ENCODE peak calls at places on chromosomes 5 and 9, in four cellular contexts. B, D, M and F are unnamed samples.

GRCh38 chr5:19125956-19126713 is 861.9 kb downstream of the CDH18 start:
- DNase-seq in D (no peak), B (no peak), M (no peak), F (no peak)

GRCh38 chr9:16954032-16954431 is 83.6 kb upstream of the BNC2 start:
- DNase-seq in B (no peak), M (no peak), D (no peak), F (no peak)

GRCh38 chr5:144236479-144236878 is 65.8 kb downstream of the KCTD16 start:
- DNase-seq in D (no peak), M (no peak), B (no peak), F (no peak)

GRCh38 chr5:149212203-149212951 is 59.3 kb upstream of the AFAP1L1 start:
- DNase-seq in B (no peak), M (no peak), D (peak), F (no peak)

GRCh38 chr9:34589656-34590375 is at the start of gene CNTFR:
- DNase-seq in B (no peak), D (no peak), M (no peak), F (no peak)

GRCh38 chr5:81525690-81526089 is 131.8 kb upstream of the ACOT12 start:
- DNase-seq in D (peak), M (peak), B (no peak), F (no peak)

GRCh38 chr5:168851902-168852321 is 272.7 kb upstream of the PANK3 start:
- DNase-seq in D (peak), M (peak), B (no peak), F (no peak)

GRCh38 chr9:112520646-112521045 is 34.0 kb downstream of the KIAA1958 start:
- DNase-seq in M (no peak), D (no peak), B (no peak), F (no peak)

GRCh38 chr5:143923634-143924265 is 111.8 kb downstream of the HMHB1 start:
- DNase-seq in M (peak), B (no peak), D (peak), F (no peak)

GRCh38 chr5:53366245-53366644 is 114.2 kb upstream of the FST start:
- DNase-seq in D (no peak), M (peak), B (no peak), F (no peak)

GRCh38 chr9:87748895-87749294 is 23.0 kb downstream of the CTSL start:
- DNase-seq in D (no peak), M (no peak), B (no peak), F (no peak)

GRCh38 chr9:2936221-2936620 is 92.3 kb upstream of the PUM3 start:
- DNase-seq in B (no peak), M (no peak), D (no peak), F (no peak)

GRCh38 chr9:69121155-69122085 is 52.7 kb upstream of the TJP2 start:
- DNase-seq in D (peak), M (peak), B (peak), F (peak)

GRCh38 chr9:133973111-133973790 is 18.9 kb downstream of the VAV2 start:
- DNase-seq in B (no peak), D (no peak), M (no peak), F (no peak)

GRCh38 chr5:103234239-103234975 is 24.2 kb upstream of the MACIR start:
- DNase-seq in M (no peak), D (peak), B (no peak), F (no peak)

GRCh38 chr5:138503487-138504270 is 38.4 kb downstream of the EGR1 start:
- DNase-seq in B (peak), M (peak), D (peak), F (peak)

GRCh38 chr5:139560752-139561654 is at the start of gene UBE2D2:
- DNase-seq in M (peak), B (peak), D (peak), F (peak)

GRCh38 chr5:27727254-27727653 is 688.9 kb upstream of the CDH9 start:
- DNase-seq in M (no peak), D (no peak), B (no peak), F (no peak)

GRCh38 chr5:72619251-72619650 is 112.0 kb upstream of the ZNF366 start:
- DNase-seq in B (no peak), M (no peak), D (no peak), F (no peak)

GRCh38 chr5:78574731-78575161 is 73.8 kb downstream of the LHFPL2 start:
- DNase-seq in D (peak), M (no peak), B (no peak), F (no peak)

GRCh38 chr5:58451732-58452565 is 7.9 kb downstream of the PLK2 start:
- DNase-seq in M (no peak), D (no peak), B (no peak), F (no peak)

GRCh38 chr5:169581580-169582227 is 1.9 kb upstream of the SPDL1 start:
- DNase-seq in B (peak), M (peak), D (peak), F (peak)

GRCh38 chr5:33854733-33855151 is 37.0 kb downstream of the ADAMTS12 start:
- DNase-seq in M (no peak), D (peak), B (no peak), F (no peak)

GRCh38 chr9:97987490-97987889 is 4.3 kb downstream of the ANP32B start:
- DNase-seq in B (no peak), D (no peak), M (no peak), F (no peak)

GRCh38 chr5:179234563-179235135 is 110.6 kb downstream of the ADAMTS2 start:
- DNase-seq in B (no peak), M (no peak), D (no peak), F (no peak)

GRCh38 chr5:101390317-101390908 is 487.3 kb upstream of the ST8SIA4 start:
- DNase-seq in B (peak), M (peak), D (peak), F (no peak)

GRCh38 chr9:113349044-113349433 is 302 bp upstream of the BSPRY start:
- DNase-seq in M (no peak), B (no peak), D (no peak), F (no peak)

GRCh38 chr9:90801507-90802289 is at the start of gene SYK:
- DNase-seq in D (no peak), B (peak), M (no peak), F (peak)

GRCh38 chr5:111747336-111747735 is 9.7 kb downstream of the NREP start:
- DNase-seq in M (no peak), B (no peak), D (no peak), F (no peak)

GRCh38 chr5:146588806-146589355 is 72.9 kb upstream of the GPR151 start:
- DNase-seq in M (no peak), B (no peak), D (no peak), F (no peak)

GRCh38 chr5:158992104-158992740 is 107.5 kb downstream of the EBF1 start:
- DNase-seq in D (peak), B (no peak), M (no peak), F (no peak)

GRCh38 chr5:38237681-38238080 is 20.7 kb upstream of the EGFLAM start:
- DNase-seq in B (no peak), M (no peak), D (no peak), F (no peak)

GRCh38 chr5:176413709-176414191 is 2.6 kb downstream of the CLTB start:
- DNase-seq in M (no peak), B (no peak), D (no peak), F (no peak)

GRCh38 chr9:96551403-96551802 is 68.2 kb downstream of the CDC14B start:
- DNase-seq in B (no peak), D (no peak), M (no peak), F (no peak)

GRCh38 chr5:174997688-174998087 is 273.3 kb downstream of the MSX2 start:
- DNase-seq in D (no peak), M (no peak), B (no peak), F (no peak)

GRCh38 chr5:2249442-2249841 is 366.7 kb upstream of the IRX4 start:
- DNase-seq in D (no peak), M (no peak), B (no peak), F (no peak)

GRCh38 chr9:124792257-124792975 is 15.5 kb downstream of the OLFML2A start:
- DNase-seq in D (no peak), M (no peak), B (peak), F (no peak)

GRCh38 chr5:82312373-82312856 is 34.3 kb upstream of the RPS23 start:
- DNase-seq in M (peak), D (peak), B (peak), F (no peak)

GRCh38 chr9:136328011-136328621 is 777 bp downstream of the GPSM1 start:
- DNase-seq in D (no peak), M (no peak), B (peak), F (peak)

GRCh38 chr9:136330406-136330990 is 3.2 kb downstream of the GPSM1 start:
- DNase-seq in B (no peak), D (no peak), M (no peak), F (no peak)

GRCh38 chr9:136328622-136329041 is 1.3 kb downstream of the GPSM1 start:
- DNase-seq in B (no peak), M (no peak), D (peak), F (no peak)

GRCh38 chr9:136329636-136330405 is 2.5 kb downstream of the GPSM1 start:
- DNase-seq in B (no peak), M (no peak), D (no peak), F (no peak)

DNA sequence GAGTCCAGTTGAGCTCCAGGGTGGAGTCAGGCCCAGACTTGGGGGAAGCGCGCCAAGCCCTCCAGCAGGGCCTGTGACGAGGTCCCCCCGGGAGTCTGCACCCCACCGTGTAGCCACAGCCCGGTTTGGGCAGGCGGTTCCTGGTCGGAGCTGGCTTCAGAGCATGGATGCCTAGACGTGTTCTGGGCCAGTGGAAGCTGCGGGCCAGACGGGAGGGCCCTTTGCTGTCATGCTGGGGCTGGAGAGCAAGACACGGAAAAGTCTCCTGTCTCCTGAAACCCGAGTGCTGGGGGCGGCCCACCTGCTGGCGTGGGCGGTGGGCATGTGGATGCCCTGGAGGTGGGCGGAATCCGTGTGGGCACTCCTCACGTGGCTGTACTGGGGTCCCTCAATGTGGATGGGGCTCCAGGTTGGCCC is 1.9 kb downstream of the GPSM1 start:
- DNase-seq in D (peak), M (no peak), B (no peak), F (no peak)
- H3K4me3 ChIP-seq in D (peak), M (no peak), B (no peak), F (peak)

DNA sequence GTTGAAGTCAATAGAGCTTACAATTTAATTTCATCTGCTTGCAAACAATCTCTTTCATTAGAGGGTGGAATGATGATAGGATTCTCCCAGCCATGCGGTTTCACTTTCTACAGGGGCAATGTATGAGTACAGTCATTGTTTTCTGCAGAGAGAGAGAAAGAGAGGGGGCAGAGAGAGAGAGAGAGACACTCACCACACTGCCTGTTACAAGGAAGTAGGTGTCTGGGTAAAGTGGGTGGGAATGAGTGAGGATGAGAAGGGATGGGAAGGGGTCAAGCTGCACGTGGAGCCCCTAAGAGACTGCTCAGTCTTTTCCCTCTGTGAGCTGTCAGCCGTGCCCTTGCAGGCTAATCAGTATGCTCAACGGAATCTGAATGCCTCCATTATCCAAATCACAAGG is 454.3 kb downstream of the KDM4C start:
- DNase-seq in B (no peak), D (peak), M (no peak), F (no peak)
- H3K4me3 ChIP-seq in B (no peak), D (no peak), M (no peak), F (no peak)

GRCh38 chr5:154610321-154611154 is 132.5 kb upstream of the HAND1 start:
- DNase-seq in D (peak), M (peak), B (peak), F (peak)
- H3K4me3 ChIP-seq in D (peak), M (peak), B (no peak), F (peak)

GRCh38 chr5:6046296-6046695 is 332.1 kb downstream of the MED10 start:
- DNase-seq in D (no peak), M (no peak), B (no peak), F (no peak)
- H3K4me3 ChIP-seq in D (no peak), M (no peak), B (no peak), F (no peak)

DNA sequence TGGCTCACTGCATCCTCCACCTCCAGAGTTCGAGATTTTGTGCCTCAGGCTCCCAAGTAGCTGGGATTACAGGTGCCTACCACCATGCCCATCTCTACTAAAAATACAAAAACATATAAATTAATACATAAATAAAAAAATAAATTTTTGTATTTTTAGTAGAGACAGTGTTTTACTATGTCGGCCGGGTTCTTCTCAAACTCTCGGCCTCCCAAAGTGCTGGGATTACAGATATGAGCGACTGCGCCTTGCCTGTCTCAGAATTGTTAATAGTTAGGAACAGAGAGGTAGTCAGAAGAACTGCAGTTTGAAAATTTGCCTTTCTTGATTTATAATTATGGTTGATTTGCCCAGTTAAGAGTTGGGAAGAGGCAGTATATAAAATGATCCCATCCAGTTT is 2.8 kb downstream of the ATP6V1G1 start:
- DNase-seq in M (no peak), B (no peak), D (no peak), F (no peak)
- H3K4me3 ChIP-seq in M (no peak), B (no peak), D (no peak), F (no peak)

GRCh38 chr5:55568629-55569512 is 34.1 kb upstream of the PLPP1 start:
- DNase-seq in B (no peak), M (no peak), D (no peak), F (no peak)
- H3K4me3 ChIP-seq in B (no peak), M (no peak), D (no peak), F (no peak)

GRCh38 chr5:89064691-89065207 is 181.8 kb upstream of the MEF2C start:
- DNase-seq in M (no peak), D (no peak), B (no peak), F (no peak)

GRCh38 chr5:89069591-89069990 is 186.6 kb upstream of the MEF2C start:
- DNase-seq in B (no peak), M (no peak), D (no peak), F (no peak)

GRCh38 chr5:89067362-89067761 is 184.4 kb upstream of the MEF2C start:
- DNase-seq in M (no peak), B (no peak), D (no peak), F (no peak)

GRCh38 chr5:89064054-89064453 is 181.1 kb upstream of the MEF2C start:
- DNase-seq in M (no peak), D (no peak), B (no peak), F (no peak)

GRCh38 chr5:89065919-89066318 is 182.9 kb upstream of the MEF2C start:
- DNase-seq in D (no peak), B (no peak), M (no peak), F (no peak)
- H3K4me3 ChIP-seq in D (no peak), B (no peak), M (no peak), F (no peak)

GRCh38 chr5:35089688-35090314 is 42.1 kb upstream of the AGXT2 start:
- DNase-seq in B (peak), D (peak), M (peak), F (peak)

GRCh38 chr5:35091734-35092133 is 44.0 kb upstream of the AGXT2 start:
- DNase-seq in B (no peak), D (no peak), M (no peak), F (no peak)

GRCh38 chr5:35094966-35095365 is 47.2 kb upstream of the AGXT2 start:
- DNase-seq in D (no peak), M (no peak), B (peak), F (no peak)

GRCh38 chr5:35095366-35095765 is 47.6 kb upstream of the AGXT2 start:
- DNase-seq in D (no peak), B (no peak), M (no peak), F (no peak)

GRCh38 chr5:35092703-35093102 is 45.0 kb upstream of the AGXT2 start:
- DNase-seq in B (no peak), D (no peak), M (no peak), F (no peak)
- H3K4me3 ChIP-seq in B (no peak), D (no peak), M (no peak), F (no peak)

GRCh38 chr5:108260105-108260857 is 121.6 kb downstream of the FBXL17 start:
- DNase-seq in D (peak), B (peak), M (peak), F (peak)
- H3K4me3 ChIP-seq in D (no peak), B (no peak), M (no peak), F (no peak)

GRCh38 chr9:14243514-14244042 is 70.4 kb downstream of the NFIB start:
- DNase-seq in B (no peak), D (no peak), M (no peak), F (no peak)
- H3K4me3 ChIP-seq in B (no peak), D (no peak), M (no peak), F (no peak)